ENCODE peak calls at places on chromosomes 12 and 14, in nine cellular contexts. S is stimulated activated CD4-positive, alpha-beta T cell treated with anti-CD3 and anti-CD28 coated beads, Interleukin-4, amount 100 ng/mL, for 4 hours; U is fibroblast of mammary gland; F is Right ventricle myocardium superior; T is small intestine; J is brain microvascular endothelial cell; C is ovary; R is AG08396; Q is CD14-positive monocyte. D is an unnamed sample.
A peak's percentile ranks its signal among the peaks of the same experiment; 100 is the strongest.

GRCh38 chr12:19120795-19121194 is 8.7 kb upstream of the PLEKHA5 start:
- DNase-seq in Q (no peak), J (no peak), F (no peak), C (no peak), S (no peak), R (no peak), U (peak; percentile 38), T (no peak), D (no peak)

GRCh38 chr14:69820991-69821390 is 23.9 kb upstream of the SLC10A1 start:
- DNase-seq in R (no peak), T (no peak), U (no peak), F (no peak), S (no peak), C (no peak), Q (no peak), J (no peak), D (no peak)

GRCh38 chr12:14261861-14262260 is 103.6 kb upstream of the ATF7IP start:
- DNase-seq in F (no peak), J (no peak), T (no peak), Q (no peak), C (no peak), U (no peak), R (no peak), S (no peak), D (no peak)

GRCh38 chr14:99519931-99520421 is 38.8 kb downstream of the CCNK start:
- DNase-seq in R (no peak), Q (no peak), J (no peak), F (no peak), S (no peak), U (no peak), T (no peak), C (no peak), D (peak; percentile 65)

GRCh38 chr12:65004270-65004669 is 116.8 kb downstream of the WIF1 start:
- DNase-seq in T (no peak), R (no peak), Q (no peak), U (peak; percentile 9), F (no peak), S (no peak), J (no peak), C (no peak), D (no peak)

GRCh38 chr12:67772276-67773169 is 124.0 kb downstream of the DYRK2 start:
- DNase-seq in F (no peak), J (peak; percentile 92), C (no peak), R (peak; percentile 55), U (peak; percentile 16), T (no peak), S (no peak), Q (no peak), D (no peak)

GRCh38 chr12:10716704-10717315 is 6.3 kb downstream of the YBX3 start:
- DNase-seq in U (peak; percentile 92), J (peak; percentile 92), F (peak; percentile 86), C (peak; percentile 79), Q (no peak), S (no peak), R (peak; percentile 83), T (peak; percentile 5), D (peak; percentile 95)

GRCh38 chr12:52496590-52497071 is 3.6 kb upstream of the KRT6A start:
- DNase-seq in C (no peak), S (no peak), T (no peak), Q (no peak), U (peak; percentile 95), F (no peak), J (peak; percentile 80), R (peak; percentile 32), D (no peak)

GRCh38 chr12:93853698-93854478 is 176.7 kb downstream of the CRADD start:
- DNase-seq in T (no peak), C (no peak), J (no peak), R (no peak), S (no peak), F (no peak), Q (no peak), U (no peak), D (no peak)